ENCODE peak calls at places on chromosomes 7 and 10, in six cellular contexts. O, T, L, U, R and P are unnamed samples.

GRCh38 chr7:136925049-136925448 is 56.6 kb downstream of the CHRM2 start:
- DNase-seq in O (no peak), T (no peak), L (peak), U (no peak), R (no peak), P (no peak)

GRCh38 chr10:90418869-90419652 is 438.8 kb downstream of the HTR7 start:
- DNase-seq in O (no peak), T (no peak), L (peak), U (no peak), R (peak), P (peak)

GRCh38 chr7:51295435-51296269 is 21.0 kb downstream of the COBL start:
- DNase-seq in O (no peak), T (no peak), L (no peak), U (no peak), R (peak), P (no peak)

GRCh38 chr10:48924988-48925387 is 14.7 kb downstream of the LRRC18 start:
- DNase-seq in O (no peak), T (no peak), L (no peak), U (no peak), R (no peak), P (no peak)

GRCh38 chr10:124741922-124742417 is 2.2 kb downstream of the FAM53B start:
- DNase-seq in O (no peak), T (no peak), L (no peak), U (peak), R (no peak), P (no peak)

GRCh38 chr10:19168584-19168983 is 120.0 kb downstream of the MALRD1 start:
- DNase-seq in O (no peak), T (no peak), L (peak), U (no peak), R (peak), P (no peak)

GRCh38 chr10:93074137-93074596 is 474 bp downstream of the CYP26A1 start:
- DNase-seq in O (no peak), T (no peak), L (no peak), U (no peak), R (peak), P (no peak)

GRCh38 chr10:117621196-117621595 is 78.7 kb downstream of the EMX2 start:
- DNase-seq in O (no peak), T (no peak), L (no peak), U (no peak), R (no peak), P (no peak)

GRCh38 chr7:127252736-127253288 is at the start of gene GRM8:
- DNase-seq in O (peak), T (peak), L (peak), U (peak), R (peak), P (no peak)

DNA sequence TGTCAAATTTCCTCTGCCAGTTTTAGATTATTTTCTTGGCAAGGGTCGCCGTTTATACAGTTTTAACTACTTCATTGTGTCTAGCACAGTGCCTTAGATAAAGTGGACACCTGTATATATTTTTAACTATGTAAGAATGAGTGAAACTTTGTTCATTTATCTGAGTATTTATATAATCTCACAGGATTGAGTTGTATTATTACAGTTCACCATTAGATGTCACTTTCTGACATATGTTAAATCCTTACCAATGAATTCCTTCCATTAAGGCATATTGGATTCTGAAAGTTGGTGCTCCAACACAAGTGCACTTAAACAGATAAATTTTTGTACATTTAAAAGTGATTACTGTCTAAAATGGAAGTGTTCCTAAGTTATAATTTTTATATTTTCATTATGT is 43.0 kb downstream of the ZMYND11 start:
- DNase-seq in O (no peak), T (no peak), L (peak), U (no peak), R (peak), P (peak)
- TF ChIP-seq CTCF in O (peak), T (peak), L (no peak), U (peak), R (peak), P (peak)

DNA sequence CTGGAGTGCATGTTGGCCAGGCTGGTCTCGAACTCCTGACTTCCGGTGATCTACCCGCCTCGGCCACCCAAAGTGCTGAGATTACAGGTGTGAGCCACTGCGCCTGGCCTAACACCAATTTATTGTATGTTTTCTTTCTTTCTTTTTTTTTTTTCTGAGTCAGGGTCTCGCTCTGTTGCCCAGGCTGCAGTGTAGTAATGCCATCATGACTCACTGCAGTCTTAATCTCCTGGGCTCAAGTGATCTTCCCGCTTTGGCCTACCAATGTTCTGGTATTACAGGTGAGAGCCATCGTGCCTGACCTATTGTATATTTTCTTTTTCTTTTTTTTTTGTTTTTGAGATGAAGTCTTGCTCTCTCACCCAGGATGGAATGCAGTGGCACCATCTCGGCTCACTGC is 33.8 kb upstream of the UBE2H start:
- DNase-seq in O (no peak), T (no peak), L (no peak), U (no peak), R (no peak), P (no peak)
- TF ChIP-seq CTCF in O (no peak), T (no peak), L (no peak), U (no peak), R (no peak), P (no peak)

GRCh38 chr10:13957856-13958255 is 371.1 kb downstream of the PRPF18 start:
- DNase-seq in O (no peak), T (no peak), L (no peak), U (no peak), R (no peak), P (no peak)

GRCh38 chr10:13959443-13960359 is 371.0 kb downstream of the FRMD4A start:
- DNase-seq in O (no peak), T (no peak), L (no peak), U (no peak), R (no peak), P (no peak)

GRCh38 chr10:13955426-13955825 is 368.7 kb downstream of the PRPF18 start:
- DNase-seq in O (no peak), T (no peak), L (no peak), U (no peak), R (no peak), P (no peak)

GRCh38 chr10:13953371-13953770 is 366.6 kb downstream of the PRPF18 start:
- DNase-seq in O (no peak), T (no peak), L (no peak), U (no peak), R (no peak), P (no peak)

DNA sequence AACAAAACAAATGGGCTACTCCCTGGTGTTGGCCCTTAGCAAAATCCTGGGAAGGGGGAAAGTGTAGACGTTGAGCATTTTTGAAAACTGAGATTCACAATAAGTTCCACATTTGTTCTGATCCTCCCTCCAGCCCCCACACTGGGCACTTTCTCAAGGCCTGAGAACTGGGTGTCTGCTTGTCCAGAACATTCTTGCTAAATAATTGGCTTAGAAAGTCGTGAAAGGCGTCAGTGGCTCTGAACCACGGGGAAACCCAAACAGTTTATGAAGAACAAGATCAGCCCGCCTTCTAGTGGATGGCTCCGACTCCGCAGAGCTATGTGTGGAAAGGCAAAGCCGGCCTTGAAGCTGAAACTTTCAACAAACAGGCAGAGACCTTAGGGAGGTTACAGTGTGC is 370.1 kb downstream of the PRPF18 start:
- DNase-seq in O (peak), T (no peak), L (peak), U (peak), R (no peak), P (no peak)
- TF ChIP-seq CTCF in O (peak), T (peak), L (peak), U (no peak), R (no peak), P (peak)

GRCh38 chr7:93678185-93678584 is 103.7 kb upstream of the CALCR start:
- DNase-seq in O (no peak), T (no peak), L (no peak), U (no peak), R (no peak), P (no peak)
- TF ChIP-seq CTCF in O (no peak), T (no peak), L (no peak), U (no peak), R (no peak), P (no peak)

GRCh38 chr7:18361756-18362155 is 133.8 kb upstream of the HDAC9 start:
- DNase-seq in O (no peak), T (no peak), L (peak), U (peak), R (peak), P (no peak)
- TF ChIP-seq CTCF in O (no peak), T (no peak), L (peak), U (no peak), R (no peak), P (no peak)

GRCh38 chr7:32204361-32205018 is 134.3 kb upstream of the PDE1C start:
- DNase-seq in O (peak), T (peak), L (peak), U (peak), R (peak), P (peak)
- TF ChIP-seq CTCF in O (peak), T (peak), L (peak), U (peak), R (peak), P (peak)

GRCh38 chr7:3995187-3995586 is 686.9 kb upstream of the FOXK1 start:
- DNase-seq in O (no peak), T (no peak), L (no peak), U (no peak), R (peak), P (no peak)
- TF ChIP-seq CTCF in O (no peak), T (no peak), L (no peak), U (no peak), R (no peak), P (no peak)